ENCODE peak calls at places on chromosomes 12 and 14, in four cellular contexts. One of them, this sample, is unnamed.

GRCh38 chr12:67193705-67194104 is 75.5 kb upstream of the CAND1 start:
- DNase-seq in GM12878: no peak
- DNase-seq in psoas muscle: no peak
- DNase-seq in right cardiac atrium: peak
- DNase-seq in this sample: no peak

GRCh38 chr12:50166776-50167025 is 468 bp downstream of the CERS5 start:
- DNase-seq in GM12878: no peak
- DNase-seq in psoas muscle: peak
- DNase-seq in right cardiac atrium: peak
- DNase-seq in this sample: no peak

GRCh38 chr12:6218526-6218925 is 18.3 kb downstream of the CD9 start:
- DNase-seq in GM12878: no peak
- DNase-seq in psoas muscle: no peak
- DNase-seq in right cardiac atrium: no peak
- DNase-seq in this sample: no peak

GRCh38 chr14:101873401-101873800 is 91.0 kb upstream of the DYNC1H1 start:
- DNase-seq in GM12878: no peak
- DNase-seq in psoas muscle: no peak
- DNase-seq in right cardiac atrium: no peak
- DNase-seq in this sample: no peak

GRCh38 chr14:58955294-58955821 is 233.1 kb upstream of the DAAM1 start:
- DNase-seq in psoas muscle: no peak
- DNase-seq in right cardiac atrium: no peak
- DNase-seq in GM12878: peak
- DNase-seq in this sample: no peak

GRCh38 chr14:92729632-92730358 is 18.6 kb downstream of the LGMN start:
- DNase-seq in GM12878: no peak
- DNase-seq in psoas muscle: no peak
- DNase-seq in right cardiac atrium: no peak
- DNase-seq in this sample: no peak

GRCh38 chr14:85401396-85401795 is 128.5 kb upstream of the FLRT2 start:
- DNase-seq in right cardiac atrium: no peak
- DNase-seq in psoas muscle: no peak
- DNase-seq in GM12878: no peak
- DNase-seq in this sample: no peak

GRCh38 chr12:13211859-13212664 is 15.5 kb downstream of the EMP1 start:
- DNase-seq in psoas muscle: no peak
- DNase-seq in right cardiac atrium: peak
- DNase-seq in GM12878: no peak
- DNase-seq in this sample: peak

GRCh38 chr14:37697489-37698121 is 102.2 kb downstream of the TTC6 start:
- DNase-seq in GM12878: no peak
- DNase-seq in psoas muscle: no peak
- DNase-seq in right cardiac atrium: no peak
- DNase-seq in this sample: no peak

GRCh38 chr14:95421741-95422140 is 94.7 kb downstream of the SYNE3 start:
- DNase-seq in GM12878: no peak
- DNase-seq in psoas muscle: no peak
- DNase-seq in right cardiac atrium: no peak
- DNase-seq in this sample: no peak

GRCh38 chr12:79454338-79454777 is 236.4 kb downstream of the PAWR start:
- DNase-seq in psoas muscle: no peak
- DNase-seq in right cardiac atrium: no peak
- DNase-seq in GM12878: no peak
- DNase-seq in this sample: no peak

DNA sequence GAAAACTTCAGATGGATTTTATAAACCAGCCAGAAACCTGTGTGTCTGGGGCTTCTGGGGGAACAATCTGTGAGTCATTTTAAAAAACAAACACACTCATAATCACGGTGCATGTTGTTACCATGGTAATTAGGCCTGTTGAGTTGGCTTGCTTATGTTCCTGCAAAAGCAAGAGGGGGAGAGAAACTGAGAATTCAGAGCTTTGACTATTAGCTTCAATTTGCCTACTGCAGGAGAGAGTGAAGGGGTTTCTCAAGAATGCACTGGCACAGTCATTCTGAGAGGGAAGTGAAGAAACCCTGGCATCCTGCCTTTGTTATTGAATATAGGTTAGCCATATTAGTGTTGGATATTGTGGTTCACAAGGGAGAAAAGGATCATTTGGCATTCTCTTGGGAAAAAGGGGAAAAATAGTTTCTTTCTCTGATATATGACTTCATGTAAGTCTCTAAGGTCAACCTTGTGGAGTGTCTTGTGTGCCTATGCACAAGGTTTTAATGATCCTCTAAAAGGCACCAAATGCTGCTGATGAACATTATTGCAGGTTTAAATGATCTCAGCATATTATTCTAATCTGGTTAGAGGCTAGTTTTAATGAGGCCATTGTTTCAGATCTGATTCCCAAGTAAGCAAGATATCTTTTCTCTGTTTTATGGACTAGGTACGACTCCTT is 12.9 kb downstream of the GNG2 start:
- DNase-seq in right cardiac atrium: no peak
- DNase-seq in GM12878: peak
- DNase-seq in psoas muscle: no peak
- DNase-seq in this sample: no peak
- H3K27ac ChIP-seq in right cardiac atrium: no peak
- H3K27ac ChIP-seq in GM12878: peak
- H3K27ac ChIP-seq in psoas muscle: no peak
- H3K27ac ChIP-seq in this sample: no peak

GRCh38 chr12:21650997-21651396 is 6.6 kb downstream of the LDHB start:
- DNase-seq in right cardiac atrium: no peak
- DNase-seq in psoas muscle: no peak
- DNase-seq in GM12878: no peak
- DNase-seq in this sample: no peak
- H3K27ac ChIP-seq in right cardiac atrium: no peak
- H3K27ac ChIP-seq in psoas muscle: no peak
- H3K27ac ChIP-seq in GM12878: no peak
- H3K27ac ChIP-seq in this sample: no peak

GRCh38 chr12:106586803-106587684 is 4.2 kb downstream of the RFX4 start:
- DNase-seq in right cardiac atrium: no peak
- DNase-seq in GM12878: no peak
- DNase-seq in psoas muscle: no peak
- DNase-seq in this sample: no peak

GRCh38 chr12:106584104-106585064 is 1.6 kb downstream of the RFX4 start:
- DNase-seq in right cardiac atrium: no peak
- DNase-seq in psoas muscle: no peak
- DNase-seq in GM12878: no peak
- DNase-seq in this sample: no peak

GRCh38 chr12:106585862-106586534 is 3.2 kb downstream of the RFX4 start:
- DNase-seq in psoas muscle: no peak
- DNase-seq in right cardiac atrium: no peak
- DNase-seq in GM12878: no peak
- DNase-seq in this sample: no peak

GRCh38 chr12:106585237-106585834 is 2.5 kb downstream of the RFX4 start:
- DNase-seq in psoas muscle: no peak
- DNase-seq in GM12878: no peak
- DNase-seq in right cardiac atrium: no peak
- DNase-seq in this sample: no peak

DNA sequence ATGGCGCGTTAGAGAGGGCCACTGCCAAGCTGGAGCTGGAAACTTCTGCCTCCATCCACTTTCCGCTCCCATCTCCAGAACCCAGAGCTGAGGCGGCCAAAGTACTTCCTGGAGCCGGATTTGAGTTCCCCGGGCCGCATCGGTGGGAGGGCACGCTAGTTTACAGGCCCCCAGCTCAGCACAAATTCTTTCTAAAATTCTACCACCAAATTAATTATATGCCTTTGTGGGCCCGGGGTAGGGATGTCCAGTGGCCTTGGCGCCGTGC is 3.7 kb downstream of the RFX4 start:
- DNase-seq in psoas muscle: no peak
- DNase-seq in right cardiac atrium: no peak
- DNase-seq in GM12878: no peak
- DNase-seq in this sample: no peak
- H3K27ac ChIP-seq in psoas muscle: no peak
- H3K27ac ChIP-seq in right cardiac atrium: no peak
- H3K27ac ChIP-seq in GM12878: no peak
- H3K27ac ChIP-seq in this sample: no peak

DNA sequence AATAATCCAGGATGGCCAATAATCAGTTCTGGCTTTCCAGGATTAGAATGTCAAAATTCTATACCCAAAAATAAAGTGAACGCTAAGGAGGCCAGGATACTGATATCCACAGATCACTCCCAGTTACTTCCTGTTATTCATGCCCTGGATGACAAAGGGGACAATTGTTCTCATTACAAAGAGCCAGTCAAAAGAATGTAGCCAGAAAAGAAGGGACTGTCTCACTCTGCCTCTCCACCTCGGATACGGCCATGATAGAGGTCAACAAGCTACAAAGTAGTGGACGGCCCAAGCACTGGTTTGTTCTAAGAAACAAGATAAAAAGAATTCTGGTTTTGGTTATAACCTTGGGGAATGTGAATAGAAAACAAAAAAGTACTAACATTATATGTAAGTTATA is 116.1 kb upstream of the ATF7IP start:
- DNase-seq in GM12878: no peak
- DNase-seq in right cardiac atrium: no peak
- DNase-seq in psoas muscle: no peak
- DNase-seq in this sample: no peak
- H3K27ac ChIP-seq in GM12878: no peak
- H3K27ac ChIP-seq in right cardiac atrium: no peak
- H3K27ac ChIP-seq in psoas muscle: no peak
- H3K27ac ChIP-seq in this sample: no peak

GRCh38 chr14:22190411-22191191 is 398.4 kb downstream of the DAD1 start:
- DNase-seq in right cardiac atrium: no peak
- DNase-seq in psoas muscle: no peak
- DNase-seq in GM12878: no peak
- DNase-seq in this sample: no peak
- H3K27ac ChIP-seq in right cardiac atrium: no peak
- H3K27ac ChIP-seq in psoas muscle: no peak
- H3K27ac ChIP-seq in GM12878: no peak
- H3K27ac ChIP-seq in this sample: no peak

DNA sequence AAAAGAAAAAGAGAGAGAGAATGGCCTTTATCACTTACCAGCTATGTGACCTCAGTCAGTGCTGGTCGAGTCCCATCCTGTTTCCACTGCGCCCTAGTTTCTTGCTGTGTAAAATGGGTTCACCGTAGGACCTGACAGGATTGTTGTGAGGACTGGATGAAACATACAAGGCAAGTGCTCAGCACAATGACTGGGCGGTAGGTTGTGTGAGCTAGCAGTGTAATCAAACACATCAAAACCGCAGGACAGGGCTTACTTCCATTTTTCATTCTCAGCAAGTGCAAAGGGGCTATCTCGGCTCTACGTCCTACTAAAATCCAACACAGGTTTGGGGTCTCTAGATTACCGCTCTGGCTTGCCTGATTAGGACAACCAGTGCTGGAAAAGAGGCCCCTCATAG is 36.4 kb upstream of the ATXN2 start:
- DNase-seq in psoas muscle: no peak
- DNase-seq in right cardiac atrium: no peak
- DNase-seq in GM12878: no peak
- DNase-seq in this sample: no peak
- H3K27ac ChIP-seq in psoas muscle: peak
- H3K27ac ChIP-seq in right cardiac atrium: no peak
- H3K27ac ChIP-seq in GM12878: no peak
- H3K27ac ChIP-seq in this sample: peak

This sample was measured in heart left ventricle.